ENCODE peak calls at places on chromosomes 5 and 9, in seven cellular contexts. One of them, this sample, is unnamed.

GRCh38 chr9:114047717-114048116 is 30.4 kb downstream of the AMBP start:
- DNase-seq in K562: no peak
- DNase-seq in H1: no peak
- DNase-seq in A549: peak; percentile 31
- DNase-seq in SK-N-SH: no peak
- DNase-seq in HepG2: peak; percentile 68
- DNase-seq in GM12878: no peak
- DNase-seq in this sample: no peak

GRCh38 chr9:82202808-82203207 is 214.2 kb downstream of the SPATA31D1 start:
- DNase-seq in K562: no peak
- DNase-seq in H1: no peak
- DNase-seq in A549: no peak
- DNase-seq in SK-N-SH: no peak
- DNase-seq in HepG2: no peak
- DNase-seq in GM12878: no peak
- DNase-seq in this sample: peak; percentile 81

GRCh38 chr5:535781-536698 is 11.8 kb upstream of the SLC9A3 start:
- DNase-seq in K562: no peak
- DNase-seq in H1: no peak
- DNase-seq in A549: no peak
- DNase-seq in SK-N-SH: no peak
- DNase-seq in HepG2: no peak
- DNase-seq in GM12878: no peak
- DNase-seq in this sample: no peak

GRCh38 chr5:121121786-121122185 is 657.7 kb downstream of the PRR16 start:
- DNase-seq in K562: no peak
- DNase-seq in H1: no peak
- DNase-seq in A549: no peak
- DNase-seq in SK-N-SH: no peak
- DNase-seq in HepG2: no peak
- DNase-seq in GM12878: no peak
- DNase-seq in this sample: no peak

GRCh38 chr5:132102101-132102701 is 28.6 kb downstream of the CSF2 start:
- DNase-seq in K562: no peak
- DNase-seq in H1: no peak
- DNase-seq in A549: no peak
- DNase-seq in SK-N-SH: no peak
- DNase-seq in HepG2: no peak
- DNase-seq in GM12878: no peak
- DNase-seq in this sample: no peak

GRCh38 chr5:151098185-151098813 is 17.5 kb upstream of the TNIP1 start:
- DNase-seq in K562: no peak
- DNase-seq in H1: no peak
- DNase-seq in A549: no peak
- DNase-seq in SK-N-SH: no peak
- DNase-seq in HepG2: no peak
- DNase-seq in GM12878: no peak
- DNase-seq in this sample: no peak

GRCh38 chr9:89234186-89234585 is 55.6 kb upstream of the SHC3 start:
- DNase-seq in K562: no peak
- DNase-seq in H1: no peak
- DNase-seq in A549: no peak
- DNase-seq in SK-N-SH: peak; percentile 61
- DNase-seq in HepG2: no peak
- DNase-seq in GM12878: no peak
- DNase-seq in this sample: no peak

GRCh38 chr9:100396769-100397168 is 30.2 kb upstream of the MSANTD3 start:
- DNase-seq in K562: no peak
- DNase-seq in H1: no peak
- DNase-seq in A549: no peak
- DNase-seq in SK-N-SH: no peak
- DNase-seq in HepG2: no peak
- DNase-seq in GM12878: no peak
- DNase-seq in this sample: no peak

GRCh38 chr5:118553662-118554061 is 434.7 kb downstream of the DTWD2 start:
- DNase-seq in K562: no peak
- DNase-seq in H1: no peak
- DNase-seq in A549: no peak
- DNase-seq in SK-N-SH: no peak
- DNase-seq in HepG2: no peak
- DNase-seq in GM12878: no peak
- DNase-seq in this sample: peak; percentile 12

GRCh38 chr5:54207566-54207965 is 102.8 kb downstream of the ARL15 start:
- DNase-seq in K562: no peak
- DNase-seq in H1: no peak
- DNase-seq in A549: no peak
- DNase-seq in SK-N-SH: no peak
- DNase-seq in HepG2: no peak
- DNase-seq in GM12878: no peak
- DNase-seq in this sample: no peak

GRCh38 chr5:12934722-12935121 is 1009.8 kb downstream of the DNAH5 start:
- DNase-seq in K562: no peak
- DNase-seq in H1: no peak
- DNase-seq in A549: no peak
- DNase-seq in SK-N-SH: no peak
- DNase-seq in HepG2: no peak
- DNase-seq in GM12878: no peak
- DNase-seq in this sample: no peak

GRCh38 chr5:117760114-117760513 is 1185.5 kb upstream of the SEMA6A start:
- DNase-seq in K562: no peak
- DNase-seq in H1: no peak
- DNase-seq in A549: no peak
- DNase-seq in SK-N-SH: no peak
- DNase-seq in HepG2: no peak
- DNase-seq in GM12878: no peak
- DNase-seq in this sample: peak; percentile 1

GRCh38 chr5:389891-390290 is 53.1 kb upstream of the EXOC3 start:
- DNase-seq in K562: no peak
- DNase-seq in H1: no peak
- DNase-seq in A549: no peak
- DNase-seq in SK-N-SH: no peak
- DNase-seq in HepG2: no peak
- DNase-seq in GM12878: no peak
- DNase-seq in this sample: no peak

GRCh38 chr5:33339413-33339812 is 101.4 kb upstream of the TARS1 start:
- DNase-seq in K562: no peak
- DNase-seq in H1: no peak
- DNase-seq in A549: no peak
- DNase-seq in SK-N-SH: no peak
- DNase-seq in HepG2: no peak
- DNase-seq in GM12878: no peak
- DNase-seq in this sample: no peak

GRCh38 chr5:73902327-73903051 is 276.5 kb downstream of the ARHGEF28 start:
- DNase-seq in K562: peak; percentile 37
- DNase-seq in H1: peak; percentile 21
- DNase-seq in A549: peak; percentile 41
- DNase-seq in SK-N-SH: peak; percentile 58
- DNase-seq in HepG2: peak; percentile 41
- DNase-seq in GM12878: peak; percentile 55
- DNase-seq in this sample: peak; percentile 77

GRCh38 chr5:133882801-133883200 is 85.6 kb downstream of the C5orf15 start:
- DNase-seq in K562: no peak
- DNase-seq in H1: no peak
- DNase-seq in A549: no peak
- DNase-seq in SK-N-SH: no peak
- DNase-seq in HepG2: no peak
- DNase-seq in GM12878: no peak
- DNase-seq in this sample: no peak

GRCh38 chr5:133882107-133882695 is 86.2 kb downstream of the C5orf15 start:
- DNase-seq in K562: no peak
- DNase-seq in H1: no peak
- DNase-seq in A549: no peak
- DNase-seq in SK-N-SH: no peak
- DNase-seq in HepG2: no peak
- DNase-seq in GM12878: no peak
- DNase-seq in this sample: no peak

GRCh38 chr5:133884525-133885311 is 83.7 kb downstream of the C5orf15 start:
- DNase-seq in K562: no peak
- DNase-seq in H1: no peak
- DNase-seq in A549: no peak
- DNase-seq in SK-N-SH: no peak
- DNase-seq in HepG2: no peak
- DNase-seq in GM12878: no peak
- DNase-seq in this sample: no peak

GRCh38 chr5:133885566-133885965 is 82.9 kb downstream of the C5orf15 start:
- DNase-seq in K562: no peak
- DNase-seq in H1: no peak
- DNase-seq in A549: no peak
- DNase-seq in SK-N-SH: no peak
- DNase-seq in HepG2: no peak
- DNase-seq in GM12878: no peak
- DNase-seq in this sample: no peak

GRCh38 chr5:133883916-133884315 is 84.5 kb downstream of the C5orf15 start:
- DNase-seq in K562: no peak
- DNase-seq in H1: no peak
- DNase-seq in A549: no peak
- DNase-seq in SK-N-SH: no peak
- DNase-seq in HepG2: no peak
- DNase-seq in GM12878: no peak
- DNase-seq in this sample: no peak
- TF ChIP-seq RFX5 in K562: no peak
- TF ChIP-seq RFX5 in H1: no peak
- TF ChIP-seq RFX5 in A549: no peak
- TF ChIP-seq RFX5 in SK-N-SH: no peak
- TF ChIP-seq RFX5 in HepG2: no peak
- TF ChIP-seq RFX5 in GM12878: no peak
- TF ChIP-seq RFX5 in this sample: no peak

GRCh38 chr5:143174714-143175398 is 228.6 kb downstream of the NR3C1 start:
- DNase-seq in K562: no peak
- DNase-seq in H1: no peak
- DNase-seq in A549: no peak
- DNase-seq in SK-N-SH: no peak
- DNase-seq in HepG2: no peak
- DNase-seq in GM12878: peak; percentile 73
- DNase-seq in this sample: peak; percentile 58

GRCh38 chr5:143173139-143173889 is 230.2 kb downstream of the NR3C1 start:
- DNase-seq in K562: no peak
- DNase-seq in H1: no peak
- DNase-seq in A549: no peak
- DNase-seq in SK-N-SH: no peak
- DNase-seq in HepG2: peak; percentile 51
- DNase-seq in GM12878: no peak
- DNase-seq in this sample: no peak

GRCh38 chr5:143170104-143170503 is 233.4 kb downstream of the NR3C1 start:
- DNase-seq in K562: no peak
- DNase-seq in H1: no peak
- DNase-seq in A549: no peak
- DNase-seq in SK-N-SH: no peak
- DNase-seq in HepG2: no peak
- DNase-seq in GM12878: no peak
- DNase-seq in this sample: no peak

GRCh38 chr5:143170977-143171376 is 232.5 kb downstream of the NR3C1 start:
- DNase-seq in K562: no peak
- DNase-seq in H1: no peak
- DNase-seq in A549: no peak
- DNase-seq in SK-N-SH: no peak
- DNase-seq in HepG2: no peak
- DNase-seq in GM12878: no peak
- DNase-seq in this sample: no peak

DNA sequence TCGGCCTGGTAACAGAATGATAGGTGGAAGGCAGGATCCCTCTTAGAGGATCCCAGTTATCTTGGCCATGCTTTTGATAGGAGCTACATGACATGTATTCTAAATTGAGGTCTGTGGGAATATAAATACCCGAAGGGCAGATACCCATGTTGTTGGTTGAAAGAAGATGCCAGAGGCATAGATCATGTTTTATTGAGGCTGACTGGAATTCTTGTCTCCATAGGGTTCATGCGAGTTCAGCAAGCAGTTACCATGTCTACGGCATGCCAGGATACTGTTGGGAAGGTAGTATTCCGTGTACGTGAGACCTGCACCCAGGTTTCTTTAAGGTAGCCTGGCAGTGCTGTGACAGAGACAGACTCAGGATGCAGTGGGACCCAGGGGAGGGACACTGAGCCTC is 230.8 kb downstream of the NR3C1 start:
- DNase-seq in K562: no peak
- DNase-seq in H1: no peak
- DNase-seq in A549: no peak
- DNase-seq in SK-N-SH: no peak
- DNase-seq in HepG2: no peak
- DNase-seq in GM12878: no peak
- DNase-seq in this sample: no peak
- TF ChIP-seq RFX5 in K562: no peak
- TF ChIP-seq RFX5 in H1: no peak
- TF ChIP-seq RFX5 in A549: no peak
- TF ChIP-seq RFX5 in SK-N-SH: no peak
- TF ChIP-seq RFX5 in HepG2: no peak
- TF ChIP-seq RFX5 in GM12878: no peak
- TF ChIP-seq RFX5 in this sample: no peak

DNA sequence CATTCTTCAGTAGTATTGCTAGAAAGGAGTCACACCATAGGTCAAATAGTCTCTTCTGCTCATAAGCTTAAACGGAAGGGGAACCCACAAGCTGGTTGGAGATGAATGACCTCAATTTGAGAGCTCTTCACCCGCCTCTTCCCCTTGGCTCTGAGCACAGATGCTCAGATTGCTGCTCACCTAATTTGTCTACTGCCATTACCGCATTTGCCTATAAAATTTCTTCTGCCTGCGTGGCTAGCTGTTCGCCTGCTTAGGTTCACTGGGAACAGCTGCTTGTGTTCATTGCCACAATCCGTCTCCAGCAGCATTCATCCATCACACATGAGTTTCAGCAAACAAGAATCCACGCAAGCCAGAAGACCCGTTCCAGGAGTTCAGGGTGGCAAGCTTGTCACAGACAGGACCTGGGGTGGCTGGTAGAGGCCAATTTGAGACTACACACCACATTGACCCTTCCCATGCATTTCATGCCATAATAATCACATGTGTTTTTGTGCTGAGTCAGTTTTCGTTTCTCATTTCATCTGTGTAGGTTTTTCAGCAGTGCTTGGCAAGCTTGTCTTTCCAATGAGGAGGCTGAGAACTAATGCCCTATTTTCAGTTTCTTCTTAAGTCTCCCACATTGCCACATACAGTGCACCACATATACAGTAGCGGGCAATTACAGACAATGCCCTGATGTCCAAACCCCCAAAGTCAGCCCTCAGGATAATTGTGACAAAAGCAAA is 50.3 kb upstream of the DNAH5 start:
- DNase-seq in K562: no peak
- DNase-seq in H1: no peak
- DNase-seq in A549: no peak
- DNase-seq in SK-N-SH: no peak
- DNase-seq in HepG2: no peak
- DNase-seq in GM12878: no peak
- DNase-seq in this sample: peak; percentile 94
- TF ChIP-seq RFX5 in K562: no peak
- TF ChIP-seq RFX5 in H1: no peak
- TF ChIP-seq RFX5 in A549: no peak
- TF ChIP-seq RFX5 in SK-N-SH: no peak
- TF ChIP-seq RFX5 in HepG2: no peak
- TF ChIP-seq RFX5 in GM12878: no peak
- TF ChIP-seq RFX5 in this sample: no peak

DNA sequence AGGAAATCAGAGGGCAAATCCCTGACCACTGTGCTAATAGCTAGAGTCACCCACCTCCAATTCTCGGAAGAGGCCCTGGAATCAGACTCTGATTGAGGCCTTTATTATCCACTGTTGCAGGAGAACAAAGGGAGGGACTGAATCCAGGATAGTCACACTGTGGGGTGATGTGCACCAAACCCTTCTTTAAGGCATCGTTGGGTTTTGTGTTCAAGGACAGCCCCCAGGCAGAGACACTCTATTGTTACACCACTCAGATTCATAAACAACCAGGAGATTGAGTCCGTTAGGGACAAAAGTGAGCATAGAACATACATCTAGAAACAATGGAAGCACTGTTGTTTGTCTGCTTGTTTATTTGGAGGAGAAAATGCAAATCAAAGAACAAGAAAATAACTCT is 124.6 kb upstream of the TBCA start:
- DNase-seq in K562: no peak
- DNase-seq in H1: no peak
- DNase-seq in A549: no peak
- DNase-seq in SK-N-SH: no peak
- DNase-seq in HepG2: no peak
- DNase-seq in GM12878: no peak
- DNase-seq in this sample: no peak
- TF ChIP-seq RFX5 in K562: no peak
- TF ChIP-seq RFX5 in H1: no peak
- TF ChIP-seq RFX5 in A549: no peak
- TF ChIP-seq RFX5 in SK-N-SH: no peak
- TF ChIP-seq RFX5 in HepG2: no peak
- TF ChIP-seq RFX5 in GM12878: no peak
- TF ChIP-seq RFX5 in this sample: no peak

This sample was measured in IMR-90.